ENCODE peak calls at places on chromosome 20, in nine cellular contexts. One of them, this sample, is unnamed.

GRCh38 chr20:53734006-53734688 is 140.5 kb upstream of the ZNF217 start:
- DNase-seq in heart right ventricle: no peak
- DNase-seq in cardiac muscle cell: no peak
- DNase-seq in body of pancreas: no peak
- DNase-seq in pancreas: no peak
- DNase-seq in heart left ventricle: no peak
- DNase-seq in AG04450: no peak
- DNase-seq in naive thymus-derived CD4-positive, alpha-beta T cell: no peak
- DNase-seq in H9: no peak
- DNase-seq in this sample: no peak

GRCh38 chr20:63737940-63738686 is 1.5 kb upstream of the SLC2A4RG start:
- DNase-seq in cardiac muscle cell: no peak
- DNase-seq in H9: peak; percentile 54
- DNase-seq in heart left ventricle: no peak
- DNase-seq in naive thymus-derived CD4-positive, alpha-beta T cell: peak; percentile 43
- DNase-seq in body of pancreas: peak; percentile 40
- DNase-seq in AG04450: no peak
- DNase-seq in heart right ventricle: no peak
- DNase-seq in pancreas: peak; percentile 88
- DNase-seq in this sample: no peak

GRCh38 chr20:19212524-19213502 is at the start of gene SLC24A3:
- DNase-seq in body of pancreas: peak; percentile 64
- DNase-seq in naive thymus-derived CD4-positive, alpha-beta T cell: no peak
- DNase-seq in pancreas: peak; percentile 83
- DNase-seq in cardiac muscle cell: peak; percentile 35
- DNase-seq in H9: peak; percentile 75
- DNase-seq in AG04450: no peak
- DNase-seq in heart left ventricle: peak; percentile 70
- DNase-seq in heart right ventricle: peak; percentile 77
- DNase-seq in this sample: peak; percentile 88

GRCh38 chr20:48921883-48922867 is 664 bp downstream of the ARFGEF2 start:
- DNase-seq in AG04450: no peak
- DNase-seq in naive thymus-derived CD4-positive, alpha-beta T cell: peak; percentile 14
- DNase-seq in H9: no peak
- DNase-seq in heart left ventricle: no peak
- DNase-seq in pancreas: peak; percentile 84
- DNase-seq in heart right ventricle: peak; percentile 62
- DNase-seq in body of pancreas: peak; percentile 70
- DNase-seq in cardiac muscle cell: no peak
- DNase-seq in this sample: peak; percentile 83

GRCh38 chr20:32153771-32154170 is 44.3 kb downstream of the TM9SF4 start:
- DNase-seq in H9: no peak
- DNase-seq in naive thymus-derived CD4-positive, alpha-beta T cell: no peak
- DNase-seq in heart left ventricle: no peak
- DNase-seq in AG04450: no peak
- DNase-seq in body of pancreas: no peak
- DNase-seq in pancreas: no peak
- DNase-seq in cardiac muscle cell: no peak
- DNase-seq in heart right ventricle: no peak
- DNase-seq in this sample: no peak

GRCh38 chr20:56839791-56840190 is 210.7 kb downstream of the TFAP2C start:
- DNase-seq in cardiac muscle cell: peak; percentile 7
- DNase-seq in pancreas: no peak
- DNase-seq in H9: no peak
- DNase-seq in AG04450: no peak
- DNase-seq in naive thymus-derived CD4-positive, alpha-beta T cell: no peak
- DNase-seq in heart left ventricle: no peak
- DNase-seq in heart right ventricle: no peak
- DNase-seq in body of pancreas: no peak
- DNase-seq in this sample: no peak

GRCh38 chr20:36969050-36969449 is 17.5 kb upstream of the SAMHD1 start:
- DNase-seq in H9: no peak
- DNase-seq in AG04450: no peak
- DNase-seq in heart right ventricle: no peak
- DNase-seq in heart left ventricle: no peak
- DNase-seq in naive thymus-derived CD4-positive, alpha-beta T cell: no peak
- DNase-seq in pancreas: no peak
- DNase-seq in cardiac muscle cell: no peak
- DNase-seq in body of pancreas: no peak
- DNase-seq in this sample: no peak

GRCh38 chr20:44746367-44747165 is 901 bp downstream of the KCNK15 start:
- DNase-seq in heart right ventricle: no peak
- DNase-seq in H9: no peak
- DNase-seq in heart left ventricle: no peak
- DNase-seq in body of pancreas: peak; percentile 48
- DNase-seq in cardiac muscle cell: no peak
- DNase-seq in pancreas: no peak
- DNase-seq in AG04450: no peak
- DNase-seq in naive thymus-derived CD4-positive, alpha-beta T cell: no peak
- DNase-seq in this sample: no peak

GRCh38 chr20:5156670-5157448 is 30.1 kb downstream of the CDS2 start:
- DNase-seq in AG04450: no peak
- DNase-seq in cardiac muscle cell: peak; percentile 35
- DNase-seq in naive thymus-derived CD4-positive, alpha-beta T cell: no peak
- DNase-seq in pancreas: no peak
- DNase-seq in heart right ventricle: no peak
- DNase-seq in body of pancreas: no peak
- DNase-seq in heart left ventricle: no peak
- DNase-seq in H9: no peak
- DNase-seq in this sample: no peak

GRCh38 chr20:39745380-39745779 is 783.2 kb downstream of the DHX35 start:
- DNase-seq in naive thymus-derived CD4-positive, alpha-beta T cell: no peak
- DNase-seq in body of pancreas: no peak
- DNase-seq in H9: no peak
- DNase-seq in cardiac muscle cell: no peak
- DNase-seq in heart right ventricle: no peak
- DNase-seq in heart left ventricle: peak; percentile 27
- DNase-seq in pancreas: no peak
- DNase-seq in AG04450: no peak
- DNase-seq in this sample: no peak

GRCh38 chr20:61453219-61453618 is 201.2 kb downstream of the CDH4 start:
- DNase-seq in cardiac muscle cell: no peak
- DNase-seq in body of pancreas: no peak
- DNase-seq in heart right ventricle: no peak
- DNase-seq in heart left ventricle: no peak
- DNase-seq in naive thymus-derived CD4-positive, alpha-beta T cell: no peak
- DNase-seq in pancreas: no peak
- DNase-seq in H9: no peak
- DNase-seq in AG04450: no peak
- DNase-seq in this sample: no peak

GRCh38 chr20:44736170-44737021 is 9.3 kb upstream of the KCNK15 start:
- DNase-seq in naive thymus-derived CD4-positive, alpha-beta T cell: peak; percentile 49
- DNase-seq in pancreas: no peak
- DNase-seq in body of pancreas: peak; percentile 71
- DNase-seq in AG04450: no peak
- DNase-seq in H9: peak; percentile 92
- DNase-seq in heart left ventricle: peak; percentile 59
- DNase-seq in heart right ventricle: no peak
- DNase-seq in cardiac muscle cell: peak; percentile 92
- DNase-seq in this sample: no peak

GRCh38 chr20:57223648-57224489 is 42.6 kb downstream of the BMP7 start:
- DNase-seq in body of pancreas: no peak
- DNase-seq in cardiac muscle cell: peak; percentile 12
- DNase-seq in pancreas: no peak
- DNase-seq in heart left ventricle: no peak
- DNase-seq in naive thymus-derived CD4-positive, alpha-beta T cell: no peak
- DNase-seq in heart right ventricle: peak; percentile 28
- DNase-seq in H9: no peak
- DNase-seq in AG04450: no peak
- DNase-seq in this sample: no peak

GRCh38 chr20:14865169-14865568 is 527.8 kb upstream of the FLRT3 start:
- DNase-seq in body of pancreas: no peak
- DNase-seq in pancreas: no peak
- DNase-seq in AG04450: no peak
- DNase-seq in heart right ventricle: no peak
- DNase-seq in naive thymus-derived CD4-positive, alpha-beta T cell: no peak
- DNase-seq in heart left ventricle: no peak
- DNase-seq in H9: no peak
- DNase-seq in cardiac muscle cell: no peak
- DNase-seq in this sample: no peak

GRCh38 chr20:4147319-4147718 is 132.0 kb upstream of the RNF24 start:
- DNase-seq in heart left ventricle: no peak
- DNase-seq in body of pancreas: no peak
- DNase-seq in cardiac muscle cell: no peak
- DNase-seq in heart right ventricle: no peak
- DNase-seq in AG04450: no peak
- DNase-seq in pancreas: no peak
- DNase-seq in H9: no peak
- DNase-seq in naive thymus-derived CD4-positive, alpha-beta T cell: no peak
- DNase-seq in this sample: no peak

GRCh38 chr20:13492001-13492480 is 146.7 kb downstream of the TASP1 start:
- DNase-seq in cardiac muscle cell: peak; percentile 91
- DNase-seq in body of pancreas: peak; percentile 9
- DNase-seq in heart right ventricle: no peak
- DNase-seq in naive thymus-derived CD4-positive, alpha-beta T cell: no peak
- DNase-seq in AG04450: peak; percentile 29
- DNase-seq in heart left ventricle: no peak
- DNase-seq in pancreas: no peak
- DNase-seq in H9: peak; percentile 67
- DNase-seq in this sample: peak; percentile 83

GRCh38 chr20:17854307-17854903 is 114.2 kb downstream of the SNX5 start:
- DNase-seq in heart right ventricle: peak; percentile 56
- DNase-seq in pancreas: no peak
- DNase-seq in heart left ventricle: peak; percentile 66
- DNase-seq in body of pancreas: peak; percentile 77
- DNase-seq in cardiac muscle cell: peak; percentile 69
- DNase-seq in naive thymus-derived CD4-positive, alpha-beta T cell: no peak
- DNase-seq in AG04450: no peak
- DNase-seq in H9: peak; percentile 77
- DNase-seq in this sample: no peak

GRCh38 chr20:56437196-56437960 is 25.3 kb downstream of the CASS4 start:
- DNase-seq in cardiac muscle cell: no peak
- DNase-seq in naive thymus-derived CD4-positive, alpha-beta T cell: no peak
- DNase-seq in heart right ventricle: no peak
- DNase-seq in AG04450: no peak
- DNase-seq in pancreas: no peak
- DNase-seq in heart left ventricle: no peak
- DNase-seq in H9: no peak
- DNase-seq in body of pancreas: no peak
- DNase-seq in this sample: no peak

GRCh38 chr20:22567944-22568871 is 16.2 kb downstream of the FOXA2 start:
- DNase-seq in pancreas: peak; percentile 90
- DNase-seq in AG04450: no peak
- DNase-seq in body of pancreas: peak; percentile 82
- DNase-seq in heart left ventricle: no peak
- DNase-seq in heart right ventricle: no peak
- DNase-seq in cardiac muscle cell: no peak
- DNase-seq in H9: peak; percentile 69
- DNase-seq in naive thymus-derived CD4-positive, alpha-beta T cell: no peak
- DNase-seq in this sample: no peak
- H3K27ac ChIP-seq in pancreas: peak overlapping the region; percentile 84
- H3K27ac ChIP-seq in AG04450: no peak overlapping the region
- H3K27ac ChIP-seq in body of pancreas: peak overlapping the region; percentile 99
- H3K27ac ChIP-seq in heart left ventricle: no peak overlapping the region
- H3K27ac ChIP-seq in heart right ventricle: no peak overlapping the region
- H3K27ac ChIP-seq in cardiac muscle cell: no peak overlapping the region
- H3K27ac ChIP-seq in H9: no peak overlapping the region
- H3K27ac ChIP-seq in naive thymus-derived CD4-positive, alpha-beta T cell: no peak overlapping the region
- H3K27ac ChIP-seq in this sample: no peak overlapping the region

GRCh38 chr20:59646487-59646886 is 42.1 kb downstream of the PHACTR3 start:
- DNase-seq in pancreas: no peak
- DNase-seq in H9: no peak
- DNase-seq in AG04450: no peak
- DNase-seq in cardiac muscle cell: no peak
- DNase-seq in heart left ventricle: no peak
- DNase-seq in heart right ventricle: no peak
- DNase-seq in naive thymus-derived CD4-positive, alpha-beta T cell: no peak
- DNase-seq in body of pancreas: no peak
- DNase-seq in this sample: no peak
- H3K27ac ChIP-seq in pancreas: no peak overlapping the region
- H3K27ac ChIP-seq in H9: no peak overlapping the region
- H3K27ac ChIP-seq in AG04450: no peak overlapping the region
- H3K27ac ChIP-seq in cardiac muscle cell: no peak overlapping the region
- H3K27ac ChIP-seq in heart left ventricle: no peak overlapping the region
- H3K27ac ChIP-seq in heart right ventricle: no peak overlapping the region
- H3K27ac ChIP-seq in naive thymus-derived CD4-positive, alpha-beta T cell: no peak overlapping the region
- H3K27ac ChIP-seq in body of pancreas: no peak overlapping the region
- H3K27ac ChIP-seq in this sample: no peak overlapping the region

GRCh38 chr20:46832555-46832954 is 62.1 kb upstream of the EYA2 start:
- DNase-seq in naive thymus-derived CD4-positive, alpha-beta T cell: no peak
- DNase-seq in cardiac muscle cell: no peak
- DNase-seq in H9: no peak
- DNase-seq in pancreas: no peak
- DNase-seq in heart left ventricle: no peak
- DNase-seq in heart right ventricle: no peak
- DNase-seq in body of pancreas: no peak
- DNase-seq in AG04450: no peak
- DNase-seq in this sample: no peak

GRCh38 chr20:46833360-46833759 is 61.3 kb upstream of the EYA2 start:
- DNase-seq in cardiac muscle cell: no peak
- DNase-seq in AG04450: no peak
- DNase-seq in body of pancreas: no peak
- DNase-seq in H9: no peak
- DNase-seq in pancreas: no peak
- DNase-seq in naive thymus-derived CD4-positive, alpha-beta T cell: no peak
- DNase-seq in heart left ventricle: no peak
- DNase-seq in heart right ventricle: no peak
- DNase-seq in this sample: no peak

GRCh38 chr20:46837083-46837482 is 57.6 kb upstream of the EYA2 start:
- DNase-seq in AG04450: no peak
- DNase-seq in H9: no peak
- DNase-seq in body of pancreas: no peak
- DNase-seq in heart right ventricle: no peak
- DNase-seq in cardiac muscle cell: no peak
- DNase-seq in naive thymus-derived CD4-positive, alpha-beta T cell: no peak
- DNase-seq in pancreas: no peak
- DNase-seq in heart left ventricle: no peak
- DNase-seq in this sample: no peak

GRCh38 chr20:46838002-46838401 is 56.6 kb upstream of the EYA2 start:
- DNase-seq in naive thymus-derived CD4-positive, alpha-beta T cell: no peak
- DNase-seq in H9: peak; percentile 71
- DNase-seq in cardiac muscle cell: no peak
- DNase-seq in AG04450: no peak
- DNase-seq in heart left ventricle: no peak
- DNase-seq in heart right ventricle: no peak
- DNase-seq in body of pancreas: no peak
- DNase-seq in pancreas: no peak
- DNase-seq in this sample: no peak

GRCh38 chr20:46835418-46835817 is 59.2 kb upstream of the EYA2 start:
- DNase-seq in heart left ventricle: no peak
- DNase-seq in cardiac muscle cell: no peak
- DNase-seq in heart right ventricle: no peak
- DNase-seq in H9: no peak
- DNase-seq in pancreas: no peak
- DNase-seq in body of pancreas: no peak
- DNase-seq in naive thymus-derived CD4-positive, alpha-beta T cell: no peak
- DNase-seq in AG04450: no peak
- DNase-seq in this sample: no peak
- H3K27ac ChIP-seq in heart left ventricle: no peak overlapping the region
- H3K27ac ChIP-seq in cardiac muscle cell: no peak overlapping the region
- H3K27ac ChIP-seq in heart right ventricle: no peak overlapping the region
- H3K27ac ChIP-seq in H9: no peak overlapping the region
- H3K27ac ChIP-seq in pancreas: no peak overlapping the region
- H3K27ac ChIP-seq in body of pancreas: no peak overlapping the region
- H3K27ac ChIP-seq in naive thymus-derived CD4-positive, alpha-beta T cell: no peak overlapping the region
- H3K27ac ChIP-seq in AG04450: no peak overlapping the region
- H3K27ac ChIP-seq in this sample: no peak overlapping the region

DNA sequence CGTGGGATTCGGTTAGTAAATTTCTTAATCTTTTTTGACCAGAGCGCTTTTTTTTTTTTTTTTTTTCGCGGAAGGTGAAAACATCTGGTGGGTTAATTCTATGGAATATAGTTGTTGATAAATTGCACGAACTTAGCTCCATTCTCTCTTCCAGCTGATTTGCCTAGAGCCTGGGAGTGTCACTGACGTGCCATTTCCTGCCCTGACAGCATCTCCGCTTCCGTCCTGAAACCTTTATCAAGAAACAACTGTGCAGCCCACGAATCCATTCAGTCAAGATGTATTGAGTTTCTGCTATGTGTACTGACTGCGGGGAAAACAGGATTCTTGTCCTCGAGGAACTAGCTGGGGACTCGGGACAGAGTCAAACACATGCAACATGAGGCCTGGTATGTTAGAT is 59.5 kb upstream of the TGM3 start:
- DNase-seq in H9: no peak
- DNase-seq in AG04450: no peak
- DNase-seq in pancreas: no peak
- DNase-seq in cardiac muscle cell: peak; percentile 68
- DNase-seq in heart right ventricle: no peak
- DNase-seq in body of pancreas: no peak
- DNase-seq in heart left ventricle: no peak
- DNase-seq in naive thymus-derived CD4-positive, alpha-beta T cell: no peak
- DNase-seq in this sample: no peak
- H3K27ac ChIP-seq in H9: no peak overlapping the region
- H3K27ac ChIP-seq in AG04450: peak overlapping the region; percentile 22
- H3K27ac ChIP-seq in pancreas: no peak overlapping the region
- H3K27ac ChIP-seq in cardiac muscle cell: peak overlapping the region; percentile 55
- H3K27ac ChIP-seq in heart right ventricle: no peak overlapping the region
- H3K27ac ChIP-seq in body of pancreas: no peak overlapping the region
- H3K27ac ChIP-seq in heart left ventricle: no peak overlapping the region
- H3K27ac ChIP-seq in naive thymus-derived CD4-positive, alpha-beta T cell: no peak overlapping the region
- H3K27ac ChIP-seq in this sample: peak overlapping the region; percentile 71